ENCODE peak calls at places on chromosome 13, in five cellular contexts. O is CD4-positive, alpha-beta T cell; F is transverse colon; V is stomach; N is left lung. R is an unnamed sample.

GRCh38 chr13:44413095-44413494 is 39.5 kb downstream of the SERP2 start:
- DNase-seq in O (no peak), F (no peak), V (no peak), N (no peak), R (no peak)

GRCh38 chr13:113116871-113117271 is 5.7 kb upstream of the F10 start:
- DNase-seq in O (no peak), F (no peak), V (peak), N (peak), R (no peak)

GRCh38 chr13:29384466-29384865 is 211.0 kb downstream of the SLC7A1 start:
- DNase-seq in O (no peak), F (no peak), V (no peak), N (no peak), R (peak)

GRCh38 chr13:102729560-102730275 is 34.9 kb upstream of the METTL21C start:
- DNase-seq in O (no peak), F (no peak), V (no peak), N (no peak), R (no peak)

GRCh38 chr13:78194904-78195639 is 276.4 kb upstream of the EDNRB start:
- DNase-seq in O (no peak), F (no peak), V (no peak), N (no peak), R (no peak)

GRCh38 chr13:91698308-91698707 is 299.9 kb downstream of the GPC5 start:
- DNase-seq in O (no peak), F (no peak), V (no peak), N (no peak), R (no peak)

GRCh38 chr13:48066310-48066989 is 28.5 kb downstream of the MED4 start:
- DNase-seq in O (peak), F (no peak), V (no peak), N (no peak), R (no peak)

GRCh38 chr13:101416181-101417042 is at the start of gene NALCN:
- DNase-seq in O (no peak), F (no peak), V (no peak), N (peak), R (no peak)

GRCh38 chr13:112616586-112617381 is 28.8 kb upstream of the TUBGCP3 start:
- DNase-seq in O (no peak), F (no peak), V (no peak), N (no peak), R (no peak)

GRCh38 chr13:112896736-112897602 is 72.0 kb upstream of the MCF2L start:
- DNase-seq in O (no peak), F (no peak), V (no peak), N (peak), R (no peak)

GRCh38 chr13:66992183-66992582 is 238.0 kb downstream of the PCDH9 start:
- DNase-seq in O (no peak), F (no peak), V (no peak), N (no peak), R (no peak)

GRCh38 chr13:22801402-22802003 is 379.3 kb upstream of the SGCG start:
- DNase-seq in O (no peak), F (no peak), V (no peak), N (no peak), R (no peak)

GRCh38 chr13:37878921-37879320 is 9.3 kb upstream of the TRPC4 start:
- DNase-seq in O (no peak), F (no peak), V (no peak), N (no peak), R (no peak)

GRCh38 chr13:100650321-100650720 is 24.3 kb downstream of the TMTC4 start:
- DNase-seq in O (no peak), F (no peak), V (no peak), N (no peak), R (no peak)

GRCh38 chr13:64505511-64505910 is 2724.6 kb downstream of the PCDH9 start:
- DNase-seq in O (no peak), F (no peak), V (no peak), N (no peak), R (no peak)

GRCh38 chr13:46403851-46404731 is 17.0 kb upstream of the RUBCNL start:
- DNase-seq in O (no peak), F (no peak), V (no peak), N (no peak), R (no peak)

GRCh38 chr13:98260357-98261164 is 83.5 kb upstream of the RNF113B start:
- DNase-seq in O (no peak), F (no peak), V (no peak), N (no peak), R (no peak)

GRCh38 chr13:26498524-26499208 is 58.8 kb upstream of the WASF3 start:
- DNase-seq in O (no peak), F (no peak), V (no peak), N (no peak), R (no peak)

GRCh38 chr13:92390217-92390616 is 836.4 kb upstream of the GPC6 start:
- DNase-seq in O (no peak), F (no peak), V (no peak), N (no peak), R (no peak)

GRCh38 chr13:27293873-27294515 is 23.4 kb downstream of the RASL11A start:
- DNase-seq in O (peak), F (no peak), V (no peak), N (no peak), R (no peak)

GRCh38 chr13:74443623-74444022 is 309.4 kb upstream of the KLF12 start:
- DNase-seq in O (no peak), F (no peak), V (no peak), N (no peak), R (no peak)

GRCh38 chr13:102236830-102237621 is 164.8 kb downstream of the FGF14 start:
- DNase-seq in O (no peak), F (no peak), V (no peak), N (no peak), R (no peak)

GRCh38 chr13:52047463-52047862 is 23.0 kb downstream of the UTP14C start:
- DNase-seq in O (no peak), F (no peak), V (no peak), N (no peak), R (no peak)

GRCh38 chr13:66443926-66444325 is 786.2 kb downstream of the PCDH9 start:
- DNase-seq in O (no peak), F (no peak), V (no peak), N (no peak), R (no peak)

GRCh38 chr13:50065712-50066111 is 50.5 kb downstream of the KCNRG start:
- DNase-seq in O (no peak), F (no peak), V (no peak), N (no peak), R (no peak)
- H3K27ac ChIP-seq in O (no peak), F (no peak), V (no peak), N (no peak), R (no peak)

GRCh38 chr13:30639671-30640070 is 22.0 kb downstream of the USPL1 start:
- DNase-seq in O (no peak), F (no peak), V (no peak), N (no peak), R (no peak)

GRCh38 chr13:30647420-30647819 is 29.7 kb downstream of the USPL1 start:
- DNase-seq in O (no peak), F (no peak), V (no peak), N (no peak), R (no peak)

GRCh38 chr13:30647824-30648521 is 30.3 kb downstream of the USPL1 start:
- DNase-seq in O (no peak), F (no peak), V (no peak), N (no peak), R (no peak)

GRCh38 chr13:30648522-30649012 is 30.8 kb downstream of the USPL1 start:
- DNase-seq in O (no peak), F (no peak), V (no peak), N (no peak), R (no peak)

GRCh38 chr13:30645629-30646028 is 27.9 kb downstream of the USPL1 start:
- DNase-seq in O (no peak), F (no peak), V (no peak), N (no peak), R (no peak)
- H3K27ac ChIP-seq in O (no peak), F (no peak), V (no peak), N (no peak), R (no peak)

GRCh38 chr13:109723046-109723445 is 63.3 kb downstream of the IRS2 start:
- DNase-seq in O (no peak), F (no peak), V (no peak), N (no peak), R (no peak)

GRCh38 chr13:109720758-109721184 is 65.6 kb downstream of the IRS2 start:
- DNase-seq in O (no peak), F (no peak), V (peak), N (no peak), R (no peak)

GRCh38 chr13:109719962-109720646 is 66.3 kb downstream of the IRS2 start:
- DNase-seq in O (no peak), F (no peak), V (no peak), N (no peak), R (no peak)

GRCh38 chr13:109724603-109725002 is 61.8 kb downstream of the IRS2 start:
- DNase-seq in O (no peak), F (no peak), V (no peak), N (no peak), R (no peak)

DNA sequence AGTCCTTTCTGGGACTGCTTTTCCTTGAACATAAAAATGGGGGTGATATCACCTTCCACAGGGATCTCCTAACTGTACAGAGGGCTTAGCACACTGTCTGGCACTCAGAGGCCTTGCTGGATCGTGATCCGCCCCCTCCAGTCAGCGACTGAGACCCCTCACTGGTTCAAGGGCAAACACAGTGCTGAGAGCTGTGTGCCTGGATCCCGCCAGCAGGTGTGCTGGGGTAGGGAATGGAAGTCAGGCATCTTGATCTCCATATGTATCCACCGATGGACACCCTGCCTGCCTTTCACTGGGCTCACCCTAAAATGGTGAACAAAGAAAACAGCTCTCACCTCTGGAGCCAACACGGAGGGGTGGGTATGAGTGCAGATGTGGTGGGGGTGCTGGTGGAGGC is 64.3 kb downstream of the IRS2 start:
- DNase-seq in O (no peak), F (no peak), V (no peak), N (no peak), R (no peak)
- H3K27ac ChIP-seq in O (no peak), F (no peak), V (no peak), N (no peak), R (no peak)

DNA sequence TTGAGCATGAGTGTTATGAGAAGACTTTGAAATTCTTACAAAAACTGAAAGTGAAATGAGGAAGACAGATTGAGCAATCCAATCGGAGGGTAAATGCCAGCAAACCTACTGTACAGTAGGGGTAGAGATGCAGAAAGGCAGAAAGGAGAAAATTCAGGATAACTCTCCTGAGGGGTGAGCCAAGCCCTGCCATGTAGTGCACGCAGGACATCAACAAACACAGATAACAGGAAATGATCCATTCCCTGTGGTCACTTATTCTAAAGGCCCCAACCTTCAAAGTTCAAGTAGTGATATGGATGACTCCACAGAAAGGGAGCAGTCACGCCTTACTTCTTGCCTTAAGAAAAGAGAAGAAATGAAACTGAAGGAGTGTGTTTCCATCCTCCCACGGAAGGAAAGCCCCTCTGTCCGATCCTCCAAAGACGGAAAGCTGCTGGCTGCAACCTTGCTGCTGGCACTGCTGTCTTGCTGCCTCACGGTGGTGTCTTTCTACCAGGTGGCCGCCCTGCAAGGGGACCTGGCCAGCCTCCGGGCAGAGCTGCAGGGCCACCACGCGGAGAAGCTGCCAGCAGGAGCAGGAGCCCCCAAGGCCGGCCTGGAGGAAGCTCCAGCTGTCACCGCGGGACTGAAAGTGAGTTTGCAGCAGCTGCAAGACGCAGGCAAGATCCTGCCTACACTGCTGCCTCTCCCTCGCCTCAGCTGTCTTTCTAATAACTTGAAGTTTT is at the start of gene TNFSF13B:
- DNase-seq in O (peak), F (peak), V (peak), N (peak), R (peak)
- H3K27ac ChIP-seq in O (peak), F (peak), V (peak), N (peak), R (peak)

GRCh38 chr13:20247963-20248362 is 15.8 kb upstream of the GJB6 start:
- DNase-seq in O (no peak), F (no peak), V (no peak), N (no peak), R (no peak)

GRCh38 chr13:20249913-20250312 is 17.8 kb upstream of the GJB6 start:
- DNase-seq in O (no peak), F (no peak), V (no peak), N (no peak), R (no peak)

GRCh38 chr13:20241593-20241992 is 9.5 kb upstream of the GJB6 start:
- DNase-seq in O (no peak), F (no peak), V (no peak), N (no peak), R (no peak)

DNA sequence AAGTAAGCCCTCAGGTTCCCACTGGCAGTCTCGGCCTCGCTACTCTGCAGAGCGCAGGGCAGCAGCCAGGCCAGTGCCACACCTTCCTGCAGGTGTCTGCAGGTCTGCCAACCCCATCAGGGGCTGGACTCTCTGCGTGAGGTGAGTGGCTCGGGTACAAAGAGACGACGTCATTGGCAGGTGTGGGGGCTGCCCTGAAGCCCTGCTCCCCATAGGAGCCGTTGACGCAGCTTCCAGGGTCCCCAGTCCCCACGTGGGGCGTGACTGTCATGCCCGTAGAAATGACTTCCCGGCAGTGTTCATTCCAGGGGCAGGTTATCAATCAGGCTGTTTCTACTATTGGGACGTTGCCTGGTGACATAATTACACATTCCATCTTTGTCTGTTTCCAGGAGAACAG is 15.3 kb upstream of the GJB6 start:
- DNase-seq in O (no peak), F (peak), V (no peak), N (no peak), R (no peak)
- H3K27ac ChIP-seq in O (no peak), F (no peak), V (no peak), N (no peak), R (no peak)

DNA sequence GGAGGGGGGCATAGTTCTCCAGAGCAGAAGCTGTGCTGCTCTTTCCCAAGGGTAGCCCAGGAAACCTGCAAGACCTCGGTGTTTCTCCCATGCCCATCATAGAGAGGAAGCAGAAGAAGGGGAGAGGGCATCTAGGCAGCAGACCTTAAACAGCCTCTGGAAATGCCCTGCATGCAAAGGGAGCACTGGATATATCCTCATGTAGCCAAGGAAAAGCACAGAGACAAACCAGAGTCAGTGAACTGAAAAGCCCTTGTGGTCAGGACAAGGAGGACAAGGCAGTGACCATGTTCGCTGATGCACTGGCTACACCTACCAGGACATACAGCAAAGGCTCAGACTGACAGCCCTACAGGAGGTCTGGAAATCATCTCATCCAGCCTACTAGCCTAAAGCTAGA is 4.2 kb upstream of the TBC1D4 start:
- DNase-seq in O (no peak), F (no peak), V (no peak), N (no peak), R (no peak)
- H3K27ac ChIP-seq in O (no peak), F (no peak), V (no peak), N (no peak), R (no peak)

GRCh38 chr13:94329277-94329676 is 150.2 kb downstream of the DCT start:
- DNase-seq in O (no peak), F (no peak), V (no peak), N (peak), R (peak)
- H3K27ac ChIP-seq in O (no peak), F (peak), V (peak), N (no peak), R (peak)

GRCh38 chr13:84645196-84646071 is 763.2 kb upstream of the SLITRK1 start:
- DNase-seq in O (no peak), F (no peak), V (no peak), N (no peak), R (no peak)
- H3K27ac ChIP-seq in O (no peak), F (no peak), V (no peak), N (no peak), R (no peak)

GRCh38 chr13:33262997-33263396 is 22.6 kb downstream of the STARD13 start:
- DNase-seq in O (no peak), F (no peak), V (no peak), N (no peak), R (no peak)
- H3K27ac ChIP-seq in O (no peak), F (peak), V (peak), N (peak), R (peak)

GRCh38 chr13:75763511-75763910 is 127.4 kb downstream of the LMO7 start:
- DNase-seq in O (no peak), F (no peak), V (no peak), N (no peak), R (no peak)
- H3K27ac ChIP-seq in O (no peak), F (peak), V (peak), N (peak), R (peak)